ENCODE peak calls at places on chromosomes 12 and 14, in four cellular contexts. One of them, this sample, is unnamed.

GRCh38 chr12:125186471-125187147 is 121.4 kb downstream of the AACS start:
- DNase-seq in WTC11: peak; percentile 49
- DNase-seq in K562: peak; percentile 29
- DNase-seq in HEK293T: peak; percentile 31
- DNase-seq in this sample: no peak

GRCh38 chr12:82650627-82651337 is 35.9 kb upstream of the TMTC2 start:
- DNase-seq in HEK293T: peak; percentile 11
- DNase-seq in K562: no peak
- DNase-seq in WTC11: no peak
- DNase-seq in this sample: peak; percentile 74

GRCh38 chr14:106419432-106419831 is 893.0 kb downstream of the TMEM121 start:
- DNase-seq in WTC11: no peak
- DNase-seq in HEK293T: no peak
- DNase-seq in K562: no peak
- DNase-seq in this sample: no peak

GRCh38 chr12:103657331-103657730 is 70.3 kb downstream of the STAB2 start:
- DNase-seq in HEK293T: no peak
- DNase-seq in WTC11: no peak
- DNase-seq in K562: no peak
- DNase-seq in this sample: no peak

GRCh38 chr14:80491131-80491530 is 279.8 kb upstream of the DIO2 start:
- DNase-seq in WTC11: peak; percentile 20
- DNase-seq in HEK293T: no peak
- DNase-seq in K562: no peak
- DNase-seq in this sample: peak; percentile 20

GRCh38 chr12:124388679-124389536 is 94.0 kb downstream of the RFLNA start:
- DNase-seq in K562: no peak
- DNase-seq in WTC11: peak; percentile 60
- DNase-seq in HEK293T: peak; percentile 19
- DNase-seq in this sample: peak; percentile 79

GRCh38 chr14:69543341-69544249 is 31.1 kb downstream of the CCDC177 start:
- DNase-seq in K562: no peak
- DNase-seq in HEK293T: no peak
- DNase-seq in WTC11: no peak
- DNase-seq in this sample: no peak

GRCh38 chr12:64229240-64229639 is 7.1 kb upstream of the KICS2 start:
- DNase-seq in WTC11: peak; percentile 21
- DNase-seq in HEK293T: no peak
- DNase-seq in K562: no peak
- DNase-seq in this sample: no peak

GRCh38 chr14:77248666-77249065 is 22.3 kb downstream of the NGB start:
- DNase-seq in K562: no peak
- DNase-seq in HEK293T: no peak
- DNase-seq in WTC11: no peak
- DNase-seq in this sample: no peak

GRCh38 chr14:72715215-72715909 is 178.5 kb downstream of the DPF3 start:
- DNase-seq in HEK293T: no peak
- DNase-seq in WTC11: no peak
- DNase-seq in K562: no peak
- DNase-seq in this sample: no peak

GRCh38 chr12:94277426-94278000 is 129.1 kb downstream of the PLXNC1 start:
- DNase-seq in K562: no peak
- DNase-seq in WTC11: no peak
- DNase-seq in HEK293T: no peak
- DNase-seq in this sample: peak; percentile 46

GRCh38 chr14:105685003-105685402 is 158.6 kb downstream of the TMEM121 start:
- DNase-seq in WTC11: no peak
- DNase-seq in HEK293T: no peak
- DNase-seq in K562: no peak
- DNase-seq in this sample: no peak

GRCh38 chr14:99731536-99732435 is 47.7 kb downstream of the CYP46A1 start:
- DNase-seq in K562: no peak
- DNase-seq in WTC11: peak; percentile 16
- DNase-seq in HEK293T: no peak
- DNase-seq in this sample: no peak

GRCh38 chr12:20374775-20375174 is 6.4 kb downstream of the PDE3A start:
- DNase-seq in K562: no peak
- DNase-seq in HEK293T: no peak
- DNase-seq in WTC11: no peak
- DNase-seq in this sample: no peak

GRCh38 chr12:118750666-118751065 is 230.7 kb upstream of the SRRM4 start:
- DNase-seq in WTC11: no peak
- DNase-seq in K562: no peak
- DNase-seq in HEK293T: no peak
- DNase-seq in this sample: no peak

GRCh38 chr12:51752490-51752889 is 96.0 kb downstream of the FIGNL2 start:
- DNase-seq in K562: peak; percentile 26
- DNase-seq in WTC11: no peak
- DNase-seq in HEK293T: peak; percentile 60
- DNase-seq in this sample: no peak

GRCh38 chr12:51751657-51752056 is 96.9 kb downstream of the FIGNL2 start:
- DNase-seq in HEK293T: no peak
- DNase-seq in WTC11: no peak
- DNase-seq in K562: no peak
- DNase-seq in this sample: no peak

GRCh38 chr12:51759175-51759574 is 89.3 kb downstream of the FIGNL2 start:
- DNase-seq in WTC11: no peak
- DNase-seq in HEK293T: no peak
- DNase-seq in K562: no peak
- DNase-seq in this sample: no peak

GRCh38 chr12:51753980-51754675 is 94.4 kb downstream of the FIGNL2 start:
- DNase-seq in WTC11: no peak
- DNase-seq in K562: no peak
- DNase-seq in HEK293T: no peak
- DNase-seq in this sample: no peak

GRCh38 chr12:51755251-51755650 is 93.3 kb downstream of the FIGNL2 start:
- DNase-seq in K562: no peak
- DNase-seq in HEK293T: no peak
- DNase-seq in WTC11: no peak
- DNase-seq in this sample: no peak
- TF ChIP-seq ELF4 in K562: no peak
- TF ChIP-seq ELF4 in HEK293T: no peak
- TF ChIP-seq ELF4 in WTC11: no peak
- TF ChIP-seq ELF4 in this sample: no peak

GRCh38 chr12:120314220-120314619 is 12.1 kb downstream of the SIRT4 start:
- DNase-seq in HEK293T: peak; percentile 24
- DNase-seq in K562: peak; percentile 29
- DNase-seq in WTC11: peak; percentile 47
- DNase-seq in this sample: no peak
- TF ChIP-seq ELF4 in HEK293T: no peak
- TF ChIP-seq ELF4 in K562: no peak
- TF ChIP-seq ELF4 in WTC11: no peak
- TF ChIP-seq ELF4 in this sample: no peak

DNA sequence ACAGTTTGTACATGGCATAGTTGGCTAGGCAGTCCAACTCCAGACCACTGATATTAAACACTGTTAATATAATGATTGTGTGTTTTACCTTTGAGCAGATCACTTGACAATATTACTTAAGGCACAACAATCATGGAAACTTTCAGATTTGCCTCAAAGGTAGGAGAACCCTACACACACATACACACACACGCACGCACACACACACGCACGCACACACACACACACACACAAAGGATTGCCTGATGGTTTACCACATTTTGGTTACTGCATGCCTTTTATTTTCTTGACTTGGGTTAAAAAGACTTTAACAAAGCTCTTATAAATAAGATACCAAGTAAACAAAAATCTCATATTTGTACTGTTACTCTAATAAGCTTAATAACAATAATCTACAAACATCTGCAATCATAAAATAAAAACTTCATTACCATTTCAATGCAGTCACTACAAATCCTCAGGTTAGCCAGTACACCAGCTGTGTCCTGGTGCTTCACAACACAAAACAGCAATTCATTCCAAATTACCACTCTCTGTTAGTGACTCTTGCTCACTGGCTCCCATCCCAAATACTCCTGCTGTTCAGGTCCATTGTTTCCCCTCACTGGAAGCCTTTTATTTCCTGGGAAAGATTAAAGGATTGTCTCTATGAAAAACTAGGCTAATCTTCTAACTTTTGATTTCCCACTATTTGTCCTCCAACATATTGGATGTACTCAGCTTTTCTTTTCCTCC is 175.2 kb upstream of the ATP2B1 start:
- DNase-seq in K562: no peak
- DNase-seq in WTC11: no peak
- DNase-seq in HEK293T: no peak
- DNase-seq in this sample: no peak
- TF ChIP-seq ELF4 in K562: no peak
- TF ChIP-seq ELF4 in WTC11: no peak
- TF ChIP-seq ELF4 in HEK293T: no peak
- TF ChIP-seq ELF4 in this sample: no peak

GRCh38 chr12:18343708-18344107 is 82.4 kb downstream of the PIK3C2G start:
- DNase-seq in HEK293T: no peak
- DNase-seq in K562: no peak
- DNase-seq in WTC11: no peak
- DNase-seq in this sample: no peak

GRCh38 chr12:18340186-18340585 is 78.9 kb downstream of the PIK3C2G start:
- DNase-seq in HEK293T: no peak
- DNase-seq in K562: no peak
- DNase-seq in WTC11: no peak
- DNase-seq in this sample: no peak

GRCh38 chr12:18339633-18340032 is 78.3 kb downstream of the PIK3C2G start:
- DNase-seq in HEK293T: no peak
- DNase-seq in WTC11: no peak
- DNase-seq in K562: no peak
- DNase-seq in this sample: no peak

GRCh38 chr12:18340796-18341195 is 79.5 kb downstream of the PIK3C2G start:
- DNase-seq in K562: no peak
- DNase-seq in HEK293T: no peak
- DNase-seq in WTC11: no peak
- DNase-seq in this sample: no peak

GRCh38 chr12:18345021-18345735 is 83.9 kb downstream of the PIK3C2G start:
- DNase-seq in HEK293T: no peak
- DNase-seq in WTC11: no peak
- DNase-seq in K562: no peak
- DNase-seq in this sample: no peak
- TF ChIP-seq ELF4 in HEK293T: no peak
- TF ChIP-seq ELF4 in WTC11: no peak
- TF ChIP-seq ELF4 in K562: no peak
- TF ChIP-seq ELF4 in this sample: no peak